ENCODE peak calls at places on chromosome 2, in nine cellular contexts. One of them, this sample, is unnamed.

GRCh38 chr2:237732790-237733349 is 65.7 kb upstream of the RBM44 start:
- DNase-seq in neural progenitor cell: peak; percentile 36
- DNase-seq in OCI-LY7: no peak
- DNase-seq in myocyte: peak; percentile 45
- DNase-seq in dermis blood vessel endothelial cell: peak; percentile 69
- DNase-seq in ELR: no peak
- DNase-seq in fibroblast of the conjunctiva: no peak
- DNase-seq in stimulated activated CD8-positive, alpha-beta memory T cell treated with anti-CD3 and anti-CD28 coated beads, Interleukin-7, amount 100 ng/mL, for 1 hour: no peak
- DNase-seq in skeletal muscle cell: no peak
- DNase-seq in this sample: no peak

GRCh38 chr2:170554278-170554955 is 160.7 kb upstream of the SP5 start:
- DNase-seq in neural progenitor cell: no peak
- DNase-seq in OCI-LY7: no peak
- DNase-seq in myocyte: peak; percentile 96
- DNase-seq in dermis blood vessel endothelial cell: peak; percentile 88
- DNase-seq in ELR: peak; percentile 5
- DNase-seq in fibroblast of the conjunctiva: peak; percentile 96
- DNase-seq in stimulated activated CD8-positive, alpha-beta memory T cell treated with anti-CD3 and anti-CD28 coated beads, Interleukin-7, amount 100 ng/mL, for 1 hour: no peak
- DNase-seq in skeletal muscle cell: peak; percentile 30
- DNase-seq in this sample: no peak

GRCh38 chr2:218026676-218027425 is 24.1 kb upstream of the TNS1 start:
- DNase-seq in neural progenitor cell: no peak
- DNase-seq in OCI-LY7: no peak
- DNase-seq in myocyte: no peak
- DNase-seq in dermis blood vessel endothelial cell: no peak
- DNase-seq in ELR: no peak
- DNase-seq in fibroblast of the conjunctiva: no peak
- DNase-seq in stimulated activated CD8-positive, alpha-beta memory T cell treated with anti-CD3 and anti-CD28 coated beads, Interleukin-7, amount 100 ng/mL, for 1 hour: no peak
- DNase-seq in skeletal muscle cell: no peak
- DNase-seq in this sample: no peak

GRCh38 chr2:217723078-217723477 is 279.7 kb downstream of the TNS1 start:
- DNase-seq in neural progenitor cell: no peak
- DNase-seq in OCI-LY7: no peak
- DNase-seq in myocyte: no peak
- DNase-seq in dermis blood vessel endothelial cell: no peak
- DNase-seq in ELR: peak; percentile 29
- DNase-seq in fibroblast of the conjunctiva: no peak
- DNase-seq in stimulated activated CD8-positive, alpha-beta memory T cell treated with anti-CD3 and anti-CD28 coated beads, Interleukin-7, amount 100 ng/mL, for 1 hour: no peak
- DNase-seq in skeletal muscle cell: no peak
- DNase-seq in this sample: no peak

GRCh38 chr2:120253021-120253882 is 600 bp downstream of the RALB start:
- DNase-seq in neural progenitor cell: peak; percentile 86
- DNase-seq in OCI-LY7: peak; percentile 62
- DNase-seq in myocyte: peak; percentile 84
- DNase-seq in dermis blood vessel endothelial cell: peak; percentile 73
- DNase-seq in ELR: peak; percentile 89
- DNase-seq in fibroblast of the conjunctiva: peak; percentile 60
- DNase-seq in stimulated activated CD8-positive, alpha-beta memory T cell treated with anti-CD3 and anti-CD28 coated beads, Interleukin-7, amount 100 ng/mL, for 1 hour: no peak
- DNase-seq in skeletal muscle cell: peak; percentile 41
- DNase-seq in this sample: peak; percentile 65

GRCh38 chr2:60861736-60862135 is 19.6 kb upstream of the REL start:
- DNase-seq in neural progenitor cell: no peak
- DNase-seq in OCI-LY7: no peak
- DNase-seq in myocyte: no peak
- DNase-seq in dermis blood vessel endothelial cell: peak; percentile 36
- DNase-seq in ELR: peak; percentile 29
- DNase-seq in fibroblast of the conjunctiva: no peak
- DNase-seq in stimulated activated CD8-positive, alpha-beta memory T cell treated with anti-CD3 and anti-CD28 coated beads, Interleukin-7, amount 100 ng/mL, for 1 hour: no peak
- DNase-seq in skeletal muscle cell: no peak
- DNase-seq in this sample: no peak

GRCh38 chr2:191486584-191487320 is 191.2 kb upstream of the NABP1 start:
- DNase-seq in neural progenitor cell: no peak
- DNase-seq in OCI-LY7: no peak
- DNase-seq in myocyte: peak; percentile 91
- DNase-seq in dermis blood vessel endothelial cell: peak; percentile 74
- DNase-seq in ELR: peak; percentile 99
- DNase-seq in fibroblast of the conjunctiva: peak; percentile 51
- DNase-seq in stimulated activated CD8-positive, alpha-beta memory T cell treated with anti-CD3 and anti-CD28 coated beads, Interleukin-7, amount 100 ng/mL, for 1 hour: no peak
- DNase-seq in skeletal muscle cell: peak; percentile 94
- DNase-seq in this sample: no peak

GRCh38 chr2:46001290-46001689 is 295.9 kb upstream of the EPAS1 start:
- DNase-seq in neural progenitor cell: no peak
- DNase-seq in OCI-LY7: no peak
- DNase-seq in myocyte: no peak
- DNase-seq in dermis blood vessel endothelial cell: no peak
- DNase-seq in ELR: no peak
- DNase-seq in fibroblast of the conjunctiva: no peak
- DNase-seq in stimulated activated CD8-positive, alpha-beta memory T cell treated with anti-CD3 and anti-CD28 coated beads, Interleukin-7, amount 100 ng/mL, for 1 hour: no peak
- DNase-seq in skeletal muscle cell: no peak
- DNase-seq in this sample: no peak

GRCh38 chr2:182866095-182866460 is 359 bp downstream of the FRZB start:
- DNase-seq in neural progenitor cell: peak; percentile 56
- DNase-seq in OCI-LY7: no peak
- DNase-seq in myocyte: no peak
- DNase-seq in dermis blood vessel endothelial cell: no peak
- DNase-seq in ELR: no peak
- DNase-seq in fibroblast of the conjunctiva: no peak
- DNase-seq in stimulated activated CD8-positive, alpha-beta memory T cell treated with anti-CD3 and anti-CD28 coated beads, Interleukin-7, amount 100 ng/mL, for 1 hour: no peak
- DNase-seq in skeletal muscle cell: no peak
- DNase-seq in this sample: no peak

GRCh38 chr2:234288974-234289455 is 207.9 kb downstream of the ARL4C start:
- DNase-seq in neural progenitor cell: peak; percentile 73
- DNase-seq in OCI-LY7: peak; percentile 72
- DNase-seq in myocyte: peak; percentile 46
- DNase-seq in dermis blood vessel endothelial cell: peak; percentile 80
- DNase-seq in ELR: peak; percentile 44
- DNase-seq in fibroblast of the conjunctiva: no peak
- DNase-seq in stimulated activated CD8-positive, alpha-beta memory T cell treated with anti-CD3 and anti-CD28 coated beads, Interleukin-7, amount 100 ng/mL, for 1 hour: peak; percentile 53
- DNase-seq in skeletal muscle cell: no peak
- DNase-seq in this sample: peak; percentile 22

GRCh38 chr2:173326806-173327205 is 27.9 kb upstream of the CDCA7 start:
- DNase-seq in neural progenitor cell: no peak
- DNase-seq in OCI-LY7: no peak
- DNase-seq in myocyte: no peak
- DNase-seq in dermis blood vessel endothelial cell: no peak
- DNase-seq in ELR: peak; percentile 43
- DNase-seq in fibroblast of the conjunctiva: no peak
- DNase-seq in stimulated activated CD8-positive, alpha-beta memory T cell treated with anti-CD3 and anti-CD28 coated beads, Interleukin-7, amount 100 ng/mL, for 1 hour: no peak
- DNase-seq in skeletal muscle cell: no peak
- DNase-seq in this sample: no peak

GRCh38 chr2:199495147-199495546 is 37.4 kb upstream of the SATB2 start:
- DNase-seq in neural progenitor cell: no peak
- DNase-seq in OCI-LY7: no peak
- DNase-seq in myocyte: no peak
- DNase-seq in dermis blood vessel endothelial cell: no peak
- DNase-seq in ELR: peak; percentile 45
- DNase-seq in fibroblast of the conjunctiva: no peak
- DNase-seq in stimulated activated CD8-positive, alpha-beta memory T cell treated with anti-CD3 and anti-CD28 coated beads, Interleukin-7, amount 100 ng/mL, for 1 hour: no peak
- DNase-seq in skeletal muscle cell: no peak
- DNase-seq in this sample: no peak

GRCh38 chr2:37672104-37672869 is 845 bp upstream of the CDC42EP3 start:
- DNase-seq in neural progenitor cell: peak; percentile 94
- DNase-seq in OCI-LY7: peak; percentile 88
- DNase-seq in myocyte: peak; percentile 95
- DNase-seq in dermis blood vessel endothelial cell: peak; percentile 93
- DNase-seq in ELR: peak; percentile 85
- DNase-seq in fibroblast of the conjunctiva: peak; percentile 63
- DNase-seq in stimulated activated CD8-positive, alpha-beta memory T cell treated with anti-CD3 and anti-CD28 coated beads, Interleukin-7, amount 100 ng/mL, for 1 hour: peak; percentile 39
- DNase-seq in skeletal muscle cell: peak; percentile 71
- DNase-seq in this sample: peak; percentile 98

GRCh38 chr2:60476206-60476946 is 77.1 kb downstream of the BCL11A start:
- DNase-seq in neural progenitor cell: no peak
- DNase-seq in OCI-LY7: no peak
- DNase-seq in myocyte: no peak
- DNase-seq in dermis blood vessel endothelial cell: no peak
- DNase-seq in ELR: no peak
- DNase-seq in fibroblast of the conjunctiva: no peak
- DNase-seq in stimulated activated CD8-positive, alpha-beta memory T cell treated with anti-CD3 and anti-CD28 coated beads, Interleukin-7, amount 100 ng/mL, for 1 hour: no peak
- DNase-seq in skeletal muscle cell: no peak
- DNase-seq in this sample: no peak

GRCh38 chr2:166957686-166958085 is 69.4 kb downstream of the XIRP2 start:
- DNase-seq in neural progenitor cell: no peak
- DNase-seq in OCI-LY7: no peak
- DNase-seq in myocyte: no peak
- DNase-seq in dermis blood vessel endothelial cell: no peak
- DNase-seq in ELR: peak; percentile 27
- DNase-seq in fibroblast of the conjunctiva: no peak
- DNase-seq in stimulated activated CD8-positive, alpha-beta memory T cell treated with anti-CD3 and anti-CD28 coated beads, Interleukin-7, amount 100 ng/mL, for 1 hour: no peak
- DNase-seq in skeletal muscle cell: no peak
- DNase-seq in this sample: no peak

GRCh38 chr2:128564551-128564950 is 245.9 kb upstream of the HS6ST1 start:
- DNase-seq in neural progenitor cell: no peak
- DNase-seq in OCI-LY7: no peak
- DNase-seq in myocyte: no peak
- DNase-seq in dermis blood vessel endothelial cell: no peak
- DNase-seq in ELR: no peak
- DNase-seq in fibroblast of the conjunctiva: no peak
- DNase-seq in stimulated activated CD8-positive, alpha-beta memory T cell treated with anti-CD3 and anti-CD28 coated beads, Interleukin-7, amount 100 ng/mL, for 1 hour: no peak
- DNase-seq in skeletal muscle cell: no peak
- DNase-seq in this sample: no peak

GRCh38 chr2:74387346-74387745 is 7.2 kb upstream of the DCTN1 start:
- DNase-seq in neural progenitor cell: no peak
- DNase-seq in OCI-LY7: no peak
- DNase-seq in myocyte: peak; percentile 57
- DNase-seq in dermis blood vessel endothelial cell: no peak
- DNase-seq in ELR: peak; percentile 25
- DNase-seq in fibroblast of the conjunctiva: no peak
- DNase-seq in stimulated activated CD8-positive, alpha-beta memory T cell treated with anti-CD3 and anti-CD28 coated beads, Interleukin-7, amount 100 ng/mL, for 1 hour: no peak
- DNase-seq in skeletal muscle cell: no peak
- DNase-seq in this sample: no peak

GRCh38 chr2:160876029-160876428 is 284.2 kb upstream of the TANK start:
- DNase-seq in neural progenitor cell: no peak
- DNase-seq in OCI-LY7: no peak
- DNase-seq in myocyte: no peak
- DNase-seq in dermis blood vessel endothelial cell: no peak
- DNase-seq in ELR: peak; percentile 13
- DNase-seq in fibroblast of the conjunctiva: no peak
- DNase-seq in stimulated activated CD8-positive, alpha-beta memory T cell treated with anti-CD3 and anti-CD28 coated beads, Interleukin-7, amount 100 ng/mL, for 1 hour: no peak
- DNase-seq in skeletal muscle cell: no peak
- DNase-seq in this sample: no peak

GRCh38 chr2:43041661-43042360 is 184.6 kb downstream of the ZFP36L2 start:
- DNase-seq in neural progenitor cell: peak; percentile 68
- DNase-seq in OCI-LY7: no peak
- DNase-seq in myocyte: peak; percentile 86
- DNase-seq in dermis blood vessel endothelial cell: peak; percentile 93
- DNase-seq in ELR: peak; percentile 96
- DNase-seq in fibroblast of the conjunctiva: peak; percentile 81
- DNase-seq in stimulated activated CD8-positive, alpha-beta memory T cell treated with anti-CD3 and anti-CD28 coated beads, Interleukin-7, amount 100 ng/mL, for 1 hour: no peak
- DNase-seq in skeletal muscle cell: peak; percentile 96
- DNase-seq in this sample: peak; percentile 5

GRCh38 chr2:118062048-118062447 is 26.2 kb upstream of the INSIG2 start:
- DNase-seq in neural progenitor cell: no peak
- DNase-seq in OCI-LY7: no peak
- DNase-seq in myocyte: peak; percentile 36
- DNase-seq in dermis blood vessel endothelial cell: no peak
- DNase-seq in ELR: no peak
- DNase-seq in fibroblast of the conjunctiva: no peak
- DNase-seq in stimulated activated CD8-positive, alpha-beta memory T cell treated with anti-CD3 and anti-CD28 coated beads, Interleukin-7, amount 100 ng/mL, for 1 hour: no peak
- DNase-seq in skeletal muscle cell: peak; percentile 31
- DNase-seq in this sample: no peak

GRCh38 chr2:65576861-65577601 is 144.6 kb upstream of the SPRED2 start:
- DNase-seq in neural progenitor cell: no peak
- DNase-seq in OCI-LY7: no peak
- DNase-seq in myocyte: peak; percentile 82
- DNase-seq in dermis blood vessel endothelial cell: peak; percentile 85
- DNase-seq in ELR: peak; percentile 98
- DNase-seq in fibroblast of the conjunctiva: peak; percentile 77
- DNase-seq in stimulated activated CD8-positive, alpha-beta memory T cell treated with anti-CD3 and anti-CD28 coated beads, Interleukin-7, amount 100 ng/mL, for 1 hour: no peak
- DNase-seq in skeletal muscle cell: peak; percentile 73
- DNase-seq in this sample: no peak

GRCh38 chr2:208319403-208319802 is 53.3 kb downstream of the PIKFYVE start:
- DNase-seq in neural progenitor cell: no peak
- DNase-seq in OCI-LY7: no peak
- DNase-seq in myocyte: peak; percentile 64
- DNase-seq in dermis blood vessel endothelial cell: no peak
- DNase-seq in ELR: no peak
- DNase-seq in fibroblast of the conjunctiva: no peak
- DNase-seq in stimulated activated CD8-positive, alpha-beta memory T cell treated with anti-CD3 and anti-CD28 coated beads, Interleukin-7, amount 100 ng/mL, for 1 hour: no peak
- DNase-seq in skeletal muscle cell: no peak
- DNase-seq in this sample: no peak

This sample was measured in CMK.